ENCODE peak calls at places on chromosome 1, in ten cellular contexts. M, H, Y, B, X, R, J, S, U and N are unnamed samples.

GRCh38 chr1:59076612-59077011 is 220.3 kb upstream of the FGGY start:
- DNase-seq in S (no peak), B (no peak), Y (no peak), J (no peak), H (no peak), M (no peak), U (no peak), X (no peak), R (no peak), N (no peak)

GRCh38 chr1:60126733-60127132 is 53.2 kb upstream of the C1orf87 start:
- DNase-seq in U (no peak), X (no peak), R (no peak), B (no peak), J (no peak), Y (no peak), M (no peak), S (no peak), H (no peak), N (no peak)

GRCh38 chr1:28451011-28451410 is 54.8 kb upstream of the RCC1 start:
- DNase-seq in R (no peak), B (no peak), U (no peak), X (no peak), J (no peak), S (no peak), H (no peak), Y (no peak), M (no peak), N (no peak)

GRCh38 chr1:58854576-58854975 is 70.7 kb upstream of the JUN start:
- DNase-seq in R (no peak), B (no peak), J (peak; percentile 14), M (no peak), H (no peak), Y (no peak), X (no peak), S (no peak), U (no peak), N (no peak)

GRCh38 chr1:183159960-183160359 is 26.1 kb upstream of the LAMC2 start:
- DNase-seq in U (no peak), B (no peak), Y (no peak), J (no peak), M (no peak), R (peak; percentile 92), S (no peak), X (no peak), H (no peak), N (no peak)

GRCh38 chr1:203121186-203122015 is 6.1 kb upstream of the ADORA1 start:
- DNase-seq in S (no peak), Y (no peak), X (no peak), B (no peak), U (no peak), R (no peak), J (no peak), M (no peak), H (no peak), N (no peak)

GRCh38 chr1:153774780-153775431 is at the start of gene SLC27A3:
- DNase-seq in H (no peak), M (peak; percentile 94), J (no peak), U (peak; percentile 79), Y (no peak), S (no peak), B (peak; percentile 62), R (peak; percentile 66), X (peak; percentile 89), N (no peak)

GRCh38 chr1:226958300-226958699 is 18.2 kb downstream of the COQ8A start:
- DNase-seq in Y (no peak), J (no peak), U (no peak), X (no peak), B (no peak), S (no peak), R (no peak), H (no peak), M (no peak), N (no peak)

GRCh38 chr1:236425031-236425663 is 31.1 kb downstream of the EDARADD start:
- DNase-seq in X (no peak), H (no peak), S (no peak), U (no peak), B (no peak), M (no peak), J (peak; percentile 22), R (no peak), Y (no peak), N (peak; percentile 46)

GRCh38 chr1:175356727-175357126 is 164.2 kb upstream of the KIAA0040 start:
- DNase-seq in B (no peak), Y (no peak), X (no peak), H (no peak), J (no peak), M (no peak), S (no peak), U (no peak), R (no peak), N (no peak)

GRCh38 chr1:47942238-47942629 is 55.0 kb downstream of the TRABD2B start:
- DNase-seq in Y (no peak), B (no peak), X (no peak), J (no peak), M (no peak), S (no peak), R (no peak), U (no peak), H (no peak), N (no peak)